ENCODE peak calls at places on chromosomes 7 and 10, in seven cellular contexts. J is naive thymus-derived CD8-positive, alpha-beta T cell; T is AG09309; M is T-helper 17 cell; R is body of pancreas; I is NCI-H524 treated with DMSO at 0.1 percent for 48 hours; H is naive B cell. B is an unnamed sample.

GRCh38 chr10:43227911-43228782 is 38.7 kb downstream of the RASGEF1A start:
- DNase-seq in M (peak), T (no peak), J (no peak), H (no peak), R (peak), I (no peak), B (no peak)

GRCh38 chr7:114922151-114922651 is 307 bp downstream of the MDFIC start:
- DNase-seq in J (peak), R (peak), T (no peak), H (peak), I (no peak), M (peak), B (peak)

GRCh38 chr7:164882-165660 is 27.3 kb upstream of the FAM20C start:
- DNase-seq in M (no peak), I (no peak), H (no peak), J (no peak), T (no peak), R (no peak), B (no peak)

GRCh38 chr7:85226401-85227085 is 39.7 kb upstream of the SEMA3D start:
- DNase-seq in J (no peak), H (no peak), T (no peak), M (no peak), I (no peak), R (no peak), B (no peak)

GRCh38 chr7:1946461-1947450 is 276.7 kb downstream of the ELFN1 start:
- DNase-seq in R (no peak), M (no peak), H (no peak), T (no peak), J (no peak), I (no peak), B (no peak)

GRCh38 chr7:75984130-75985008 is 10.0 kb downstream of the TMEM120A start:
- DNase-seq in J (no peak), M (no peak), H (no peak), I (no peak), R (no peak), T (no peak), B (no peak)

GRCh38 chr7:71173955-71174354 is 42.0 kb downstream of the GALNT17 start:
- DNase-seq in J (no peak), T (no peak), R (peak), M (no peak), I (no peak), H (no peak), B (no peak)

GRCh38 chr10:14396441-14397048 is 65.8 kb upstream of the FRMD4A start:
- DNase-seq in H (no peak), J (no peak), I (no peak), M (no peak), T (no peak), R (no peak), B (peak)

GRCh38 chr7:67937717-67938191 is 941.1 kb downstream of the TYW1 start:
- DNase-seq in M (no peak), H (no peak), J (no peak), T (peak), R (peak), I (no peak), B (no peak)

GRCh38 chr10:23080211-23080724 is 15.1 kb upstream of the MSRB2 start:
- DNase-seq in M (no peak), R (no peak), H (no peak), I (no peak), T (no peak), J (no peak), B (no peak)